ENCODE peak calls at places on chromosomes 11 and 22, in six cellular contexts. F is colonic mucosa, G is thyroid gland, B is MM.1S, Y is mucosa of descending colon, W is upper lobe of right lung. A is an unnamed sample. For H3K9me3, the result is how much of the 10 kb centered on the place peaks cover.

GRCh38 chr22:44128961-44129613 is 51.6 kb upstream of the PARVG start:
- DNase-seq in B (no peak), F (no peak), Y (no peak), G (no peak), W (peak), A (no peak)

GRCh38 chr11:18769802-18770456 is 21.7 kb downstream of the PTPN5 start:
- DNase-seq in Y (peak), G (no peak), B (peak), W (no peak), F (peak), A (no peak)

GRCh38 chr22:42287174-42287890 is 16.9 kb upstream of the TCF20 start:
- DNase-seq in W (no peak), F (no peak), Y (no peak), G (no peak), B (peak), A (no peak)

GRCh38 chr11:64855596-64856304 is 11.3 kb upstream of the CDC42BPG start:
- DNase-seq in W (no peak), Y (no peak), B (no peak), F (no peak), G (no peak), A (no peak)

GRCh38 chr11:112195906-112196305 is 20.6 kb downstream of the BCO2 start:
- DNase-seq in Y (no peak), G (no peak), W (no peak), F (no peak), B (no peak), A (no peak)

GRCh38 chr22:40053460-40053859 is 58.7 kb downstream of the FAM83F start:
- DNase-seq in F (no peak), W (no peak), Y (no peak), G (no peak), B (no peak), A (no peak)

GRCh38 chr11:12019867-12020416 is 11.5 kb upstream of the DKK3 start:
- DNase-seq in G (no peak), B (no peak), F (no peak), Y (no peak), W (no peak), A (no peak)

GRCh38 chr22:19522190-19522880 is 1.9 kb downstream of the CLDN5 start:
- DNase-seq in Y (no peak), W (no peak), G (peak), B (no peak), F (no peak), A (no peak)

GRCh38 chr11:34234086-34234740 is 123.6 kb downstream of the ABTB2 start:
- DNase-seq in Y (peak), B (peak), F (peak), W (no peak), G (peak), A (peak)

GRCh38 chr11:48028909-48029685 is 48.7 kb downstream of the PTPRJ start:
- DNase-seq in Y (no peak), F (no peak), G (no peak), B (no peak), W (no peak), A (peak)

GRCh38 chr11:21933095-21933494 is 259.8 kb upstream of the ANO5 start:
- DNase-seq in G (no peak), F (no peak), B (peak), W (no peak), Y (no peak), A (no peak)

GRCh38 chr22:50577987-50578775 is at the start of gene CPT1B:
- DNase-seq in Y (no peak), B (no peak), G (no peak), F (no peak), W (no peak), A (no peak)

GRCh38 chr11:67281552-67282150 is 7.5 kb upstream of the ANKRD13D start:
- DNase-seq in W (peak), F (no peak), B (no peak), Y (peak), G (peak), A (no peak)

GRCh38 chr22:46293591-46294260 is 2.9 kb upstream of the GTSE1 start:
- DNase-seq in W (no peak), B (peak), F (no peak), G (no peak), Y (no peak), A (no peak)

GRCh38 chr11:68855205-68855978 is 13.7 kb upstream of the CPT1A start:
- DNase-seq in F (peak), G (peak), W (peak), B (peak), Y (peak), A (peak)

GRCh38 chr11:27456140-27456801 is 16.3 kb downstream of the LGR4 start:
- DNase-seq in G (no peak), Y (no peak), B (no peak), W (no peak), F (no peak), A (no peak)

GRCh38 chr11:64791781-64792291 is 11.2 kb downstream of the MAP4K2 start:
- DNase-seq in B (no peak), Y (peak), G (no peak), F (no peak), W (peak), A (no peak)

GRCh38 chr22:42116848-42117424 is 13.7 kb downstream of the CYP2D6 start:
- DNase-seq in Y (no peak), B (no peak), G (peak), W (peak), F (peak), A (no peak)

GRCh38 chr11:69296890-69297224 is 2.9 kb downstream of the MYEOV start:
- DNase-seq in G (no peak), Y (no peak), B (no peak), F (no peak), W (no peak), A (no peak)

GRCh38 chr11:86755196-86755595 is 45.1 kb upstream of the PRSS23 start:
- DNase-seq in Y (no peak), F (no peak), G (no peak), B (no peak), W (no peak), A (no peak)

GRCh38 chr11:114060402-114061052 is 1.0 kb downstream of the ZBTB16 start:
- DNase-seq in F (peak), G (no peak), B (no peak), Y (no peak), W (peak), A (peak)

GRCh38 chr11:57638811-57639320 is 10.8 kb downstream of the YPEL4 start:
- DNase-seq in F (no peak), G (peak), W (peak), Y (no peak), B (no peak), A (no peak)

GRCh38 chr11:1843796-1844195 is 5.0 kb downstream of the TNNI2 start:
- DNase-seq in Y (no peak), W (no peak), F (no peak), G (no peak), B (no peak), A (no peak)

GRCh38 chr22:49305215-49305965 is 522.3 kb downstream of the BRD1 start:
- DNase-seq in G (peak), W (peak), Y (no peak), F (peak), B (peak), A (peak)
- H3K9me3 ChIP-seq in G (under half), W (under half), Y (under half), F (under half), B (under half), A (under half)

DNA sequence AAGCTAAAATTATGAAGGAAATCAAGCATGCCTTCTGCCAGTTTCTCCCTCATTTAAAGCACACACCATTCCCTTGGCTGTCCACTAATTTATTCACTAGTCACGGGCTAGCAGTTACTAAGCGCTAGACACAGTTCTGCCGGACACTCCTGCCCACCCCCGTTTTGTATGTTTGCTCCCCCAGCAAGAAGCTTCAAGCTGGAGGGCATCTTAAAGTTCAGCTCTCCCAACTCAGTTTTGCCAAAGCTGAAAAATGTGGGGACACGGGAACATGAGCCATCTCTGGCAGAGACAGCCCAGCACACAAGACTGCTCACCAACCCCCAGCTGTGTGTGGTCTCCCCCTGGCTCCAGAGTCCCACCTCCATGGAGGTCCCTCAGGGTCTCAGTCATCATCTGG is 263.6 kb downstream of the BRD1 start:
- DNase-seq in G (no peak), F (no peak), W (no peak), B (no peak), Y (no peak), A (no peak)
- H3K9me3 ChIP-seq in G (under half), F (under half), W (under half), B (under half), Y (under half), A (under half)

GRCh38 chr22:16815073-16815472 is 10.1 kb downstream of the XKR3 start:
- DNase-seq in W (no peak), Y (no peak), B (no peak), F (no peak), G (no peak), A (no peak)
- H3K9me3 ChIP-seq in W (under half), Y (half or more), B (under half), F (under half), G (under half), A (under half)

GRCh38 chr11:35579557-35580396 is 38.5 kb upstream of the FJX1 start:
- DNase-seq in Y (no peak), W (no peak), B (no peak), G (no peak), F (no peak), A (no peak)
- H3K9me3 ChIP-seq in Y (under half), W (under half), B (under half), G (under half), F (under half), A (under half)

DNA sequence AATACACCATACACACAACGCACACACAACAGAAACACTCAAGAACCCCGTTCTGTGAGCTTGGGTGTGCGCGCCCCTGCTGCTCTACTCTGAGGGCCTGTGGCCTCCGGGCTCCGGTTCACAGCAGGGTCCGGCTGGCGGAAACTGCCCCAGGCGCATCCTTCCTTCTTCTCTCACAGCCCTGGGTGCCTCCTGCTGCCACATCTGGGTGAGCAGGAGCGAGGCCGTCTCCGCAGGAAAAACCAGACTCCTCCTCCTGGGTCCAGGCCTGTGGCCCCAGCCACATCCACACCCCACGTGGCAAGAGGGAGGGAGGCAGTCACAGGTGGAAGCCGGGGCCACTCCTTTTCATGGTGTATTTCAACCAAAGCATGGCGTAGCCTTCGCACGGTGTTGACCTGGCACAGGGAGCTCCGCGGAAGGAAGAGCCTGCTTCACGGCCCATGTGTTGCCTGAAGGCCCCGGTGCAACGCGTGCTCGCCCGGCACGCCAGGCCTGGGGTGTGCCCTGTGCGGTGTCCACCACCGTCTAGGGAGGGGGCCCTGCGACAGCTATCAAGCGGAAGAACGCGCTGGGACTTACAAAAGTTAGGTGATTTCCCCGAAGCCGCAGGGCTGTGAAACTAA is 1502.7 kb downstream of the TBC1D22A start:
- DNase-seq in B (peak), G (no peak), Y (no peak), W (no peak), F (no peak), A (no peak)
- H3K9me3 ChIP-seq in B (under half), G (under half), Y (under half), W (under half), F (under half), A (under half)

DNA sequence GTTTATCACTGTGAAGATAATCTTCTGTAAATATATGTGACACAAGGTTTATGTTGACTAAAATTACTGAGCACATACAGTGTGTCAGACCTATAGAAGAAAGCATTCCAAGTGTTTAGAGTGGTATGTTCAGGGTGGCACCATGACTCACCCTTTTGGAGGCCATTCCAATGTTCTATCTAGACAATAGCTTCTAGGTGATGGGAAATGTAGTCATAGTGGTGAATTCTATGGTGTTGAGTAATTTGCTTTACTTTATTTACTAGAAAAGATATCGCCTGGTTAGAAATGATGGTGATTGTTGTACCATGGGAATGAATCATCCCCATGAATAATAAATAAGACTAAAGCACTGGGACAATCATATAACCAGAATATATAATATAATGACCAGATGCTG is 72.9 kb upstream of the OR4C15 start:
- DNase-seq in F (no peak), W (no peak), Y (no peak), B (no peak), G (no peak), A (no peak)
- H3K9me3 ChIP-seq in F (under half), W (under half), Y (under half), B (under half), G (under half), A (under half)

GRCh38 chr22:48613566-48614200 is 1214.0 kb downstream of the BRD1 start:
- DNase-seq in W (no peak), B (no peak), F (no peak), G (no peak), Y (no peak), A (no peak)
- H3K9me3 ChIP-seq in W (under half), B (under half), F (under half), G (under half), Y (under half), A (under half)

DNA sequence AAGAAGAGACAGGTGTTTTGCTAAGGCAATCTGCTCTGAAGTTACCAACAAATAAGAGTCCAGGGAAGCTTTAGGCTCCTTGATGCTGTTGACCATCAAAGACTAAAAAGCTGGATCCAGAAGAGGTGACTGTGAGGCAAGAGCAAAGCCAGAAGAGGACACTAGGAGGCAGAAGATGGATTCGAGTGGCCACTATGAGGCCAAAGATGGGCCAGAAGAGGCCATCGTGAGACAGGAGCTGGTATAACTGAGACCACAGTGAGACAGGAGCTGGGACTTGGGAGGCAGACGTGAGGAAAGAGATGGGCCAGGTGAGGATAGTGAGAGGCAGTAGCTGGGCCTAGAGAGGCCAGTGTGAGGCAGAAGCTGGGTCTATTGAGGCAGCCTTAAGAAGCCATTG is 37.7 kb downstream of the OR4C45 start:
- DNase-seq in B (no peak), Y (no peak), G (no peak), F (no peak), W (no peak), A (no peak)
- H3K9me3 ChIP-seq in B (under half), Y (under half), G (under half), F (under half), W (under half), A (under half)

GRCh38 chr22:10727393-10727792 is 4800.6 kb upstream of the OR11H1 start:
- DNase-seq in G (no peak), W (no peak), Y (no peak), B (no peak), F (no peak), A (no peak)
- H3K9me3 ChIP-seq in G (under half), W (under half), Y (half or more), B (under half), F (under half), A (half or more)

A was measured in CD4-positive, CD25-positive, alpha-beta regulatory T cell.